ENCODE peak calls at places on chromosomes 11 and 22, in four cellular contexts. Q is HL-60, I is A549, M is fibroblast of lung. D is an unnamed sample.

GRCh38 chr22:37848587-37849088 is 581 bp upstream of the EIF3L start:
- DNase-seq in Q (no peak), I (peak; percentile 42), M (peak; percentile 11), D (peak; percentile 49)

GRCh38 chr11:84564180-84564866 is 1062.8 kb downstream of the DLG2 start:
- DNase-seq in Q (peak; percentile 12), I (peak; percentile 87), M (peak; percentile 29), D (peak; percentile 62)

GRCh38 chr11:82546556-82547162 is 187.0 kb downstream of the FAM181B start:
- DNase-seq in Q (peak; percentile 48), I (no peak), M (no peak), D (no peak)

GRCh38 chr11:57175478-57175877 is 6.3 kb upstream of the LRRC55 start:
- DNase-seq in Q (no peak), I (no peak), M (no peak), D (no peak)

GRCh38 chr11:76512851-76513653 is 68.2 kb downstream of the EMSY start:
- DNase-seq in Q (no peak), I (peak; percentile 48), M (peak; percentile 37), D (peak; percentile 52)

GRCh38 chr11:80432051-80432450 is 991.2 kb upstream of the TENM4 start:
- DNase-seq in Q (no peak), I (no peak), M (no peak), D (no peak)

GRCh38 chr11:62687508-62688396 is 1.6 kb downstream of the LRRN4CL start:
- DNase-seq in Q (no peak), I (no peak), M (no peak), D (no peak)

GRCh38 chr11:43712676-43713075 is 32.1 kb downstream of the HSD17B12 start:
- DNase-seq in Q (no peak), I (no peak), M (peak; percentile 34), D (peak; percentile 24)

GRCh38 chr11:96211433-96211832 is 131.6 kb downstream of the MAML2 start:
- DNase-seq in Q (no peak), I (no peak), M (no peak), D (no peak)

GRCh38 chr22:27480487-27480886 is 321.1 kb downstream of the MN1 start:
- DNase-seq in Q (no peak), I (no peak), M (no peak), D (no peak)

GRCh38 chr11:63768232-63769043 is at the start of gene ZFTA:
- DNase-seq in Q (no peak), I (peak; percentile 51), M (peak; percentile 51), D (peak; percentile 34)

GRCh38 chr22:18104566-18104965 is 6.0 kb upstream of the TUBA8 start:
- DNase-seq in Q (no peak), I (no peak), M (peak; percentile 26), D (peak; percentile 75)

GRCh38 chr22:39805117-39805516 is 88.4 kb downstream of the ENTHD1 start:
- DNase-seq in Q (no peak), I (no peak), M (no peak), D (no peak)

GRCh38 chr22:39802682-39803081 is 90.9 kb downstream of the ENTHD1 start:
- DNase-seq in Q (no peak), I (no peak), M (no peak), D (no peak)

GRCh38 chr22:39809772-39810557 is 83.6 kb downstream of the ENTHD1 start:
- DNase-seq in Q (no peak), I (no peak), M (no peak), D (no peak)

GRCh38 chr22:39808087-39808486 is 85.5 kb downstream of the ENTHD1 start:
- DNase-seq in Q (no peak), I (peak; percentile 36), M (no peak), D (peak; percentile 21)
- TF ChIP-seq CTCF in Q (peak; percentile 49), I (no peak), M (peak; percentile 39), D (peak; percentile 52)

GRCh38 chr11:128928400-128928799 is 14.3 kb downstream of the TP53AIP1 start:
- DNase-seq in Q (no peak), I (no peak), M (no peak), D (no peak)
- H3K4me3 ChIP-seq in Q (no peak overlapping the region), I (no peak overlapping the region), M (no peak overlapping the region), D (no peak overlapping the region)

GRCh38 chr22:44364750-44365118 is 52.0 kb upstream of the SHISAL1 start:
- DNase-seq in Q (no peak), I (no peak), M (no peak), D (no peak)

GRCh38 chr22:44363980-44364749 is 51.4 kb upstream of the SHISAL1 start:
- DNase-seq in Q (no peak), I (no peak), M (no peak), D (no peak)

GRCh38 chr22:44365196-44365802 is 52.5 kb upstream of the SHISAL1 start:
- DNase-seq in Q (no peak), I (no peak), M (peak; percentile 29), D (no peak)

GRCh38 chr22:44366372-44367310 is 53.9 kb upstream of the SHISAL1 start:
- DNase-seq in Q (no peak), I (no peak), M (no peak), D (no peak)

GRCh38 chr22:44365832-44366231 is 53.1 kb upstream of the SHISAL1 start:
- DNase-seq in Q (no peak), I (no peak), M (no peak), D (no peak)
- TF ChIP-seq CTCF in Q (no peak), I (no peak), M (no peak), D (no peak)

GRCh38 chr11:116510886-116511650 is 261.7 kb downstream of the BUD13 start:
- DNase-seq in Q (no peak), I (no peak), M (no peak), D (no peak)

GRCh38 chr11:116509566-116509965 is 263.2 kb downstream of the BUD13 start:
- DNase-seq in Q (no peak), I (no peak), M (no peak), D (no peak)

GRCh38 chr11:116507849-116508695 is 264.7 kb downstream of the BUD13 start:
- DNase-seq in Q (no peak), I (no peak), M (no peak), D (no peak)

GRCh38 chr11:116511684-116512083 is 261.1 kb downstream of the BUD13 start:
- DNase-seq in Q (no peak), I (no peak), M (no peak), D (no peak)

DNA sequence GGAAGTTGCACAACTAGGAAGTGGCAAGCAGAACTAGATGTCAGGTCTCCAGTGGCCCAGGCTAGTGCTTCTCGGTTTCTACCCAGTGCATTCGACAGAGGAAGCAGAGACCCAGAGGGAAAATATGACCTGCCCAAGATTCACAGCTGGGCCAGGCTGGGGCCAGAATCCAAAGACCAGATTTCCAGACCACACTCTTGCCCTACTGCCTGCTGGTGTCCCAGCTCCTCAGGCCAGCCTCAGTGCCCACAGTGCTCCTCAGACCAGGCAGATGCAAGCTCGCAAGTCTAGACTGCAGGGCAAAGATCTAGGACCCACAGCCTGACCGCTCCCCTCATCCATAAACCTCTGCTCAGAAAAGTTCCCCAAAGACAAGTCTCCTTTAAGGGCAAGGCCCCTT is 262.6 kb downstream of the BUD13 start:
- DNase-seq in Q (no peak), I (no peak), M (no peak), D (no peak)
- H3K4me3 ChIP-seq in Q (no peak overlapping the region), I (no peak overlapping the region), M (no peak overlapping the region), D (no peak overlapping the region)